ENCODE peak calls at places on chromosomes 11 and 22, in eight cellular contexts. T, K, S, C, Z, B, J and Y are unnamed samples.

GRCh38 chr11:44992181-44992582 is 41.5 kb upstream of the TP53I11 start:
- DNase-seq in J (no peak), C (no peak), K (no peak), S (no peak), Z (no peak), B (no peak), T (no peak), Y (no peak)

GRCh38 chr11:91199866-91200265 is 977.0 kb upstream of the CHORDC1 start:
- DNase-seq in S (no peak), Z (no peak), T (no peak), K (no peak), J (no peak), B (no peak), C (no peak), Y (no peak)

GRCh38 chr11:77654770-77655434 is 17.3 kb upstream of the CLNS1A start:
- DNase-seq in Z (no peak), K (no peak), J (no peak), C (peak; percentile 70), T (peak; percentile 22), S (no peak), B (no peak), Y (no peak)

GRCh38 chr11:44005076-44005800 is 42.5 kb upstream of the ACCSL start:
- DNase-seq in T (no peak), C (no peak), S (no peak), Z (peak; percentile 76), J (no peak), K (no peak), B (no peak), Y (no peak)

GRCh38 chr22:35134637-35135036 is 68.7 kb downstream of the ISX start:
- DNase-seq in K (no peak), J (no peak), C (no peak), Z (no peak), S (no peak), T (no peak), B (no peak), Y (no peak)

GRCh38 chr11:101807521-101807920 is 107.3 kb upstream of the CEP126 start:
- DNase-seq in C (no peak), Z (no peak), S (peak; percentile 59), K (no peak), B (no peak), T (no peak), J (no peak), Y (no peak)

GRCh38 chr22:31683181-31684105 is 21.4 kb upstream of the PISD start:
- DNase-seq in C (no peak), B (peak; percentile 97), S (no peak), T (no peak), J (no peak), K (no peak), Z (no peak), Y (peak; percentile 71)

GRCh38 chr11:123321641-123322040 is 108.4 kb upstream of the GRAMD1B start:
- DNase-seq in Z (no peak), J (no peak), K (no peak), C (no peak), S (no peak), T (no peak), B (no peak), Y (no peak)

GRCh38 chr11:13942908-13943505 is 19.5 kb upstream of the SPON1 start:
- DNase-seq in J (no peak), B (peak; percentile 71), T (peak; percentile 44), C (peak; percentile 24), K (no peak), S (peak; percentile 74), Z (no peak), Y (no peak)

GRCh38 chr11:66891849-66892660 is 35.2 kb downstream of the LRFN4 start:
- DNase-seq in S (peak; percentile 99), Z (no peak), K (peak; percentile 97), C (peak; percentile 99), T (peak; percentile 94), B (peak; percentile 98), J (no peak), Y (peak; percentile 88)

GRCh38 chr11:128886401-128887119 is 4.6 kb upstream of the KCNJ5 start:
- DNase-seq in T (no peak), Z (no peak), K (no peak), J (no peak), B (no peak), C (no peak), S (peak; percentile 66), Y (no peak)

GRCh38 chr11:99795999-99796398 is 775.2 kb downstream of the CNTN5 start:
- DNase-seq in S (no peak), T (no peak), Z (peak; percentile 54), C (no peak), K (no peak), B (no peak), J (no peak), Y (no peak)

GRCh38 chr11:8257003-8257664 is 6.5 kb downstream of the LMO1 start:
- DNase-seq in T (no peak), C (no peak), Z (peak; percentile 78), J (no peak), S (no peak), K (no peak), B (no peak), Y (peak; percentile 25)

GRCh38 chr11:76823481-76824028 is 37.2 kb upstream of the ACER3 start:
- DNase-seq in K (peak; percentile 91), B (peak; percentile 81), T (peak; percentile 82), C (peak; percentile 76), Z (no peak), J (no peak), S (peak; percentile 99), Y (peak; percentile 82)

GRCh38 chr11:20518323-20518834 is 81.0 kb upstream of the SLC6A5 start:
- DNase-seq in Z (no peak), T (no peak), J (no peak), C (no peak), B (no peak), K (no peak), S (no peak), Y (no peak)

GRCh38 chr11:74288161-74288560 is 23.3 kb downstream of the P4HA3 start:
- DNase-seq in Z (no peak), S (peak; percentile 97), K (peak; percentile 86), T (peak; percentile 83), C (peak; percentile 99), B (peak; percentile 93), J (no peak), Y (no peak)

GRCh38 chr11:77547047-77547836 is 42.5 kb upstream of the AQP11 start:
- DNase-seq in K (no peak), T (no peak), J (no peak), B (no peak), Z (no peak), C (no peak), S (no peak), Y (no peak)

GRCh38 chr11:119318240-119319135 is 1.6 kb upstream of the MCAM start:
- DNase-seq in Z (peak; percentile 86), S (peak; percentile 76), K (no peak), T (peak; percentile 91), B (peak; percentile 86), J (no peak), C (peak; percentile 81), Y (no peak)

GRCh38 chr11:61610905-61611304 is 30.0 kb upstream of the SYT7 start:
- DNase-seq in T (no peak), Z (no peak), B (no peak), C (no peak), K (no peak), S (no peak), J (no peak), Y (no peak)

GRCh38 chr22:35330258-35330861 is 30.7 kb downstream of the TOM1 start:
- DNase-seq in Z (peak; percentile 97), C (peak; percentile 86), S (peak; percentile 16), T (peak; percentile 94), B (no peak), J (no peak), K (no peak), Y (no peak)

GRCh38 chr11:110710520-110711381 is 1.5 kb downstream of the ARHGAP20 start:
- DNase-seq in K (no peak), C (peak; percentile 51), T (peak; percentile 23), J (no peak), S (no peak), Z (peak; percentile 90), B (no peak), Y (no peak)
- H3K4me3 ChIP-seq in K (peak overlapping the region; percentile 41), C (peak overlapping the region; percentile 69), T (no peak overlapping the region), J (peak overlapping the region; percentile 64), S (no peak overlapping the region), Z (peak overlapping the region; percentile 46), B (no peak overlapping the region), Y (no peak overlapping the region)

GRCh38 chr11:121329786-121330395 is 37.3 kb downstream of the SC5D start:
- DNase-seq in J (no peak), Z (no peak), B (no peak), C (no peak), S (no peak), K (no peak), T (no peak), Y (no peak)
- H3K4me3 ChIP-seq in J (no peak overlapping the region), Z (no peak overlapping the region), B (no peak overlapping the region), C (no peak overlapping the region), S (no peak overlapping the region), K (no peak overlapping the region), T (no peak overlapping the region), Y (no peak overlapping the region)

DNA sequence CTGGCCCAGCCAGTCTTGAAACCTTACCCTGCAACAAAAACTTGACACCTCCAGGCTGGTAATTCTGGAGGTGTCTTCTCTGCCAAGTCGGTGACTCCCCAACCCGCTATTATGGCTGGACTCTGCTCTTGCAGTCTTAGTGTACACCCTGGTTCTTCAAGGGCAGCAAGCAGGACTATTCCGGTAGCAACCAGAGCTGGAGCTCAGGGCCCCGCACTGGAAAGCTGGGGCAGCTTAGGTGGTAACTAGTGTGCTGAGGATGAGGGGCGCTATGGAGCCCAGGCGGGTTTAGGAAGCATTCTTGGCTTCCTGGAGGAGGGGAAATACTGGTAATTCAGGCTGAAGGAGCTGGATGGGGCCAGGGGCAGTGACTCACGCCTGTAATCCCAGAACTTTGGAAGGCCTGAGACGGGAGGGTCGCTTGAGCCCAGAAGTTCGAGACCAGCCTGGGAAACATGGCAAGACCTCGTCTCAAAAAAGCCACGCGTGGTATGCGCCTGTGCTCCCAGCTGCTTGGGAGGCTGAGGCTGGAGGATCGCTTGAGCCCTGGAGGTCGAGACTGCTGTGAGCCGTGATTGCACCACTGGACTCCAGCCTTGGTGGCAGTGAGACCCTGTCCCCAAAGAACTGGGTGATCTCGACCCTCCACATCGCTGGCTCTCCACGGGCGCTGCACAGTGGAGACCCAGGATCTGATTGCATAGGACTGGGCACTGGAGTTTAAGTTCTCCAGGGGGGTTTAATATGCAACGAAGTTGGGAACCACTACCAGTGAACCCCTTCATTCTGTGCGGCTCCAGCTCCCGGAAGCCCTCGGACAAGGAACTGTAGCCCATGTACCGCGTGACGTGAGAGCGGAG is 10.6 kb upstream of the AIFM3 start:
- DNase-seq in B (peak; percentile 57), C (peak; percentile 25), Z (no peak), K (peak; percentile 23), T (peak; percentile 50), S (peak; percentile 75), J (no peak), Y (no peak)
- H3K4me3 ChIP-seq in B (no peak overlapping the region), C (peak overlapping the region; percentile 51), Z (peak overlapping the region; percentile 54), K (peak overlapping the region; percentile 84), T (peak overlapping the region; percentile 57), S (peak overlapping the region; percentile 83), J (peak overlapping the region; percentile 74), Y (peak overlapping the region; percentile 76)

DNA sequence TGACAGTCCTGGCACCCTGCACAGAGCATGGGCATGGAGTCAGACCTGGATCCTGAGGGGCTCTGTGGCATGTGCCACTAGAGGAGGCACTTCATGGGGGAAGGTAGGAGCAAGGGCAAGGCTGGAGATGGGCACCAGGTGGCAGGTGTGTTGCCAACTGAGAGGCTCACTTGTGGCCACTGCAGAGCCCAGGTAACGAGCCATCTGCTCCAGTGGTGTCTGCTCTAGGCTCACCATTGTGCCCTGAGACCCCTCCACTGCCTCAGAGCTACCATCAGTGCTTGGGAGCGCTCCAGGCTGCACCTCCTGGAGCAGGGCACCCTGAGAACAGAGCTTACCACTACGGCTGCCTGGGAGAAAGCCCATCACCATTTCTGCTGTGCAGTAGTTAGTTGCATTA is 1.3 kb upstream of the ZDHHC8 start:
- DNase-seq in K (no peak), J (no peak), C (no peak), Z (no peak), S (peak; percentile 23), B (no peak), T (no peak), Y (no peak)
- H3K4me3 ChIP-seq in K (no peak overlapping the region), J (peak overlapping the region; percentile 98), C (no peak overlapping the region), Z (no peak overlapping the region), S (no peak overlapping the region), B (no peak overlapping the region), T (no peak overlapping the region), Y (no peak overlapping the region)